ENCODE peak calls at places on chromosomes 12 and 14, in four cellular contexts. One of them, this sample, is unnamed.

GRCh38 chr14:66782853-66783252 is 274.9 kb downstream of the GPHN start:
- DNase-seq in HepG2: peak; percentile 40
- DNase-seq in K562: no peak
- DNase-seq in WTC11: no peak
- DNase-seq in this sample: no peak

GRCh38 chr14:40362856-40363255 is 930.6 kb upstream of the FBXO33 start:
- DNase-seq in HepG2: no peak
- DNase-seq in WTC11: no peak
- DNase-seq in K562: no peak
- DNase-seq in this sample: no peak

GRCh38 chr12:20555015-20555414 is 140.1 kb upstream of the SLCO1C1 start:
- DNase-seq in K562: no peak
- DNase-seq in HepG2: no peak
- DNase-seq in WTC11: no peak
- DNase-seq in this sample: no peak

GRCh38 chr12:79983492-79983891 is 48.6 kb upstream of the PPP1R12A start:
- DNase-seq in K562: no peak
- DNase-seq in WTC11: no peak
- DNase-seq in HepG2: no peak
- DNase-seq in this sample: no peak

GRCh38 chr12:6552140-6552551 is 3.7 kb downstream of the IFFO1 start:
- DNase-seq in WTC11: no peak
- DNase-seq in K562: no peak
- DNase-seq in HepG2: no peak
- DNase-seq in this sample: no peak

GRCh38 chr12:100656141-100656540 is 82.7 kb downstream of the GAS2L3 start:
- DNase-seq in K562: no peak
- DNase-seq in WTC11: no peak
- DNase-seq in HepG2: no peak
- DNase-seq in this sample: no peak

GRCh38 chr14:100855256-100855930 is 29.5 kb downstream of the MEG3 start:
- DNase-seq in K562: no peak
- DNase-seq in WTC11: no peak
- DNase-seq in HepG2: no peak
- DNase-seq in this sample: no peak

GRCh38 chr12:8156416-8156815 is 399 bp upstream of the ZNF705A start:
- DNase-seq in WTC11: no peak
- DNase-seq in K562: no peak
- DNase-seq in HepG2: no peak
- DNase-seq in this sample: no peak

GRCh38 chr12:96026331-96026730 is 9.1 kb downstream of the LTA4H start:
- DNase-seq in HepG2: no peak
- DNase-seq in K562: no peak
- DNase-seq in WTC11: no peak
- DNase-seq in this sample: no peak

GRCh38 chr12:102430661-102431060 is 49.7 kb downstream of the IGF1 start:
- DNase-seq in K562: no peak
- DNase-seq in HepG2: no peak
- DNase-seq in WTC11: no peak
- DNase-seq in this sample: no peak

GRCh38 chr14:101332281-101332680 is 229.0 kb upstream of the DIO3 start:
- DNase-seq in HepG2: no peak
- DNase-seq in WTC11: no peak
- DNase-seq in K562: no peak
- DNase-seq in this sample: no peak

GRCh38 chr14:91349481-91350074 is 68.0 kb downstream of the CCDC88C start:
- DNase-seq in K562: no peak
- DNase-seq in HepG2: no peak
- DNase-seq in WTC11: no peak
- DNase-seq in this sample: no peak

GRCh38 chr12:93841671-93842070 is 164.5 kb downstream of the CRADD start:
- DNase-seq in K562: no peak
- DNase-seq in HepG2: no peak
- DNase-seq in WTC11: no peak
- DNase-seq in this sample: no peak

GRCh38 chr12:57033428-57033827 is 16.5 kb downstream of the MYO1A start:
- DNase-seq in WTC11: no peak
- DNase-seq in HepG2: no peak
- DNase-seq in K562: no peak
- DNase-seq in this sample: no peak

GRCh38 chr14:41718477-41719166 is 111.9 kb downstream of the LRFN5 start:
- DNase-seq in HepG2: no peak
- DNase-seq in WTC11: no peak
- DNase-seq in K562: no peak
- DNase-seq in this sample: no peak

GRCh38 chr12:54378791-54379400 is 5.6 kb downstream of the ZNF385A start:
- DNase-seq in K562: peak; percentile 87
- DNase-seq in HepG2: peak; percentile 29
- DNase-seq in WTC11: peak; percentile 80
- DNase-seq in this sample: peak; percentile 79

GRCh38 chr12:113318900-113319628 is 15.8 kb downstream of the SLC8B1 start:
- DNase-seq in WTC11: no peak
- DNase-seq in K562: no peak
- DNase-seq in HepG2: no peak
- DNase-seq in this sample: no peak

GRCh38 chr14:54535126-54535525 is 25.4 kb downstream of the CGRRF1 start:
- DNase-seq in HepG2: no peak
- DNase-seq in K562: no peak
- DNase-seq in WTC11: no peak
- DNase-seq in this sample: no peak

GRCh38 chr14:53218161-53218560 is 65.0 kb upstream of the DDHD1 start:
- DNase-seq in K562: no peak
- DNase-seq in WTC11: no peak
- DNase-seq in HepG2: no peak
- DNase-seq in this sample: no peak

GRCh38 chr12:68352067-68352466 is 19.9 kb upstream of the MDM1 start:
- DNase-seq in WTC11: no peak
- DNase-seq in K562: no peak
- DNase-seq in HepG2: no peak
- DNase-seq in this sample: no peak

GRCh38 chr12:23707270-23707669 is 242.2 kb downstream of the SOX5 start:
- DNase-seq in HepG2: no peak
- DNase-seq in K562: no peak
- DNase-seq in WTC11: no peak
- DNase-seq in this sample: no peak

GRCh38 chr12:26539131-26539530 is 293.9 kb downstream of the ITPR2 start:
- DNase-seq in HepG2: peak; percentile 12
- DNase-seq in K562: no peak
- DNase-seq in WTC11: no peak
- DNase-seq in this sample: no peak

GRCh38 chr12:59717436-59717835 is 121.6 kb downstream of the SLC16A7 start:
- DNase-seq in K562: no peak
- DNase-seq in HepG2: no peak
- DNase-seq in WTC11: no peak
- DNase-seq in this sample: no peak

GRCh38 chr14:56057071-56057865 is 60.9 kb upstream of the PELI2 start:
- DNase-seq in HepG2: no peak
- DNase-seq in K562: no peak
- DNase-seq in WTC11: no peak
- DNase-seq in this sample: no peak

GRCh38 chr12:57430117-57430930 is 519 bp downstream of the R3HDM2 start:
- DNase-seq in WTC11: peak; percentile 61
- DNase-seq in K562: no peak
- DNase-seq in HepG2: no peak
- DNase-seq in this sample: peak; percentile 70

GRCh38 chr12:873954-874353 is 75.5 kb downstream of the RAD52 start:
- DNase-seq in K562: no peak
- DNase-seq in HepG2: peak; percentile 53
- DNase-seq in WTC11: no peak
- DNase-seq in this sample: no peak

GRCh38 chr14:88667555-88668273 is 104.9 kb downstream of the ZC3H14 start:
- DNase-seq in WTC11: peak; percentile 38
- DNase-seq in HepG2: peak; percentile 70
- DNase-seq in K562: peak; percentile 49
- DNase-seq in this sample: peak; percentile 72

GRCh38 chr12:15982071-15982470 is 70.9 kb downstream of the DERA start:
- DNase-seq in K562: no peak
- DNase-seq in WTC11: no peak
- DNase-seq in HepG2: no peak
- DNase-seq in this sample: no peak

GRCh38 chr14:30242742-30243141 is 315.1 kb upstream of the PRKD1 start:
- DNase-seq in HepG2: no peak
- DNase-seq in K562: no peak
- DNase-seq in WTC11: no peak
- DNase-seq in this sample: no peak

GRCh38 chr14:96806836-96807235 is 9.7 kb downstream of the VRK1 start:
- DNase-seq in HepG2: peak; percentile 90
- DNase-seq in WTC11: no peak
- DNase-seq in K562: no peak
- DNase-seq in this sample: no peak

DNA sequence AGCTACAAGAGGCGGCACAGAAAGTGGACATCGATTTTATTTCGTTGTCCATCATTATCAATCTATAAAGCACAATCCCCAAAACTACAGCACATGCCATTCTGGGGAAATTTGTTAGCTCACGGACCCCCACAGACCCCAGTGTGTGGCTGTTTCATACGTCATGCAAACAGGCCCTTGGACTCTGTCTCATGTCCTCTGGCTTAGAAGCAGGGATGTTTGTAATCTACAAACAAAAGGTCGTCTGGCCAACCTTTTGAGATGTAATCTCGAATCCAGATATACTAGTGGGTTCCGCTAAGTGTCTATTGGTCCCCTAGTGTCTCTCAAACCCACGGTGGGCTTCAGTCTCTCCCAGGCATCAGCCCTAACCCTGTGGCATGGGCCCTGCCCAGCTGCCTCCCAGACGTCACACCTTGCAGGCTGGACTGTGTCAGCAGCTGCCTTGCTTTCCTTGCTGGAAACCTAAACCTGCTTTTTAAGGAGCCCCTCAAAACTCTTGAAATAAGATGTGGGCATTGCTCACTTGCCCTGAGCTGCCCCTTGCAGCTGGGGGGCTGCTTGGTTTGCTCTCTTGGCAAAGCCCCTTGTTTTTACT is 220.8 kb downstream of the ZFP36L1 start:
- DNase-seq in HepG2: peak; percentile 27
- DNase-seq in K562: no peak
- DNase-seq in WTC11: no peak
- DNase-seq in this sample: no peak
- TF ChIP-seq ELF4 in HepG2: no peak
- TF ChIP-seq ELF4 in K562: no peak
- TF ChIP-seq ELF4 in WTC11: no peak
- TF ChIP-seq ELF4 in this sample: no peak

DNA sequence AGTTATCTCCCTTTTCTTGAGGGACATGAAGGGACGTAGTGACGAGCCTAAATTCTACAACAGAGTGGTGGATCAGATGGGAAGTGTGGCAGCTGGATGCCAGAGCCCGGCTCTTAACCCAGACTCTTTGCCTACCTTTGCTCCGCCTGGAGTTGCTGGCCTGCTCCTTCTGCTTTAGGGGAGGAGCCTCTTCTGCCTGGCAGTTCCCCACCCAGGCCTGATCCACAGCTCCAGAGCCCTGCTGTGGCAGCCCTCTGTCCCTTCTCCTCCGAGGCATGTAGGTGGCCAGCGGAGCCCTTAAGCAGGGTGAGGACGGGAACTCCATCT is 2.3 kb upstream of the PRPH start:
- DNase-seq in HepG2: no peak
- DNase-seq in WTC11: no peak
- DNase-seq in K562: no peak
- DNase-seq in this sample: no peak
- TF ChIP-seq SP1 in HepG2: no peak
- TF ChIP-seq SP1 in WTC11: no peak
- TF ChIP-seq SP1 in K562: no peak
- TF ChIP-seq SP1 in this sample: no peak

DNA sequence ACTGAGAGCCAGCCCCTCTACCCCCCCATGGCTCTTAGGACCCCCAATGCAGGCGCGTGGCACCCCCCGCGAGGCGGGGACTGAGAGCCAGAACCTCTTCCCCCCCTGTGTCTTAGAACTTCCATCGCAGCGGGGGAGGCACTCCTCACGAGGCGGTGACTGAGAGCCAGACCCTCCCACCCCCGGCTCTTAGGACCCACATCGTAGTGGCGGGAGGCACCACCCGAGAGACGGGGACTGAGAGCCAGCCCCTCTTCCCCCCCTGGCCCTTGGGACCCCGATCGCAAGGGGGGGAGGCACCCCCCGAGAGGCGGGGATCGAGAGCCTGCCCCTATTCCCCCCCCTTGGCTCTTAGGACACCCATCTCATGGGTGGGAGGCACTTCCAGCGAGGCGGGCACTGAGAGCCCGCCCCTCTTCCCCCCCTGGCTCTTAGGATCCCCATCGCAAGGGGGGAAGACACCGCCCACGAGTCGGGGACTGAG is 44.7 kb downstream of the DDX11 start:
- DNase-seq in WTC11: peak; percentile 26
- DNase-seq in HepG2: no peak
- DNase-seq in K562: peak; percentile 39
- DNase-seq in this sample: peak; percentile 68
- TF ChIP-seq ELF4 in WTC11: no peak
- TF ChIP-seq ELF4 in HepG2: no peak
- TF ChIP-seq ELF4 in K562: no peak
- TF ChIP-seq ELF4 in this sample: no peak

GRCh38 chr12:52022841-52023181 is 16.1 kb downstream of the TAMALIN start:
- DNase-seq in WTC11: peak; percentile 63
- DNase-seq in K562: peak; percentile 51
- DNase-seq in HepG2: peak; percentile 36
- DNase-seq in this sample: no peak

GRCh38 chr12:52020539-52021336 is 14.0 kb downstream of the TAMALIN start:
- DNase-seq in K562: peak; percentile 79
- DNase-seq in HepG2: peak; percentile 48
- DNase-seq in WTC11: peak; percentile 87
- DNase-seq in this sample: peak; percentile 73

GRCh38 chr12:52023976-52024688 is 17.4 kb downstream of the TAMALIN start:
- DNase-seq in HepG2: no peak
- DNase-seq in K562: no peak
- DNase-seq in WTC11: no peak
- DNase-seq in this sample: no peak

GRCh38 chr12:52025301-52026172 is 18.8 kb downstream of the TAMALIN start:
- DNase-seq in HepG2: peak; percentile 80
- DNase-seq in WTC11: peak; percentile 87
- DNase-seq in K562: peak; percentile 85
- DNase-seq in this sample: peak; percentile 75

DNA sequence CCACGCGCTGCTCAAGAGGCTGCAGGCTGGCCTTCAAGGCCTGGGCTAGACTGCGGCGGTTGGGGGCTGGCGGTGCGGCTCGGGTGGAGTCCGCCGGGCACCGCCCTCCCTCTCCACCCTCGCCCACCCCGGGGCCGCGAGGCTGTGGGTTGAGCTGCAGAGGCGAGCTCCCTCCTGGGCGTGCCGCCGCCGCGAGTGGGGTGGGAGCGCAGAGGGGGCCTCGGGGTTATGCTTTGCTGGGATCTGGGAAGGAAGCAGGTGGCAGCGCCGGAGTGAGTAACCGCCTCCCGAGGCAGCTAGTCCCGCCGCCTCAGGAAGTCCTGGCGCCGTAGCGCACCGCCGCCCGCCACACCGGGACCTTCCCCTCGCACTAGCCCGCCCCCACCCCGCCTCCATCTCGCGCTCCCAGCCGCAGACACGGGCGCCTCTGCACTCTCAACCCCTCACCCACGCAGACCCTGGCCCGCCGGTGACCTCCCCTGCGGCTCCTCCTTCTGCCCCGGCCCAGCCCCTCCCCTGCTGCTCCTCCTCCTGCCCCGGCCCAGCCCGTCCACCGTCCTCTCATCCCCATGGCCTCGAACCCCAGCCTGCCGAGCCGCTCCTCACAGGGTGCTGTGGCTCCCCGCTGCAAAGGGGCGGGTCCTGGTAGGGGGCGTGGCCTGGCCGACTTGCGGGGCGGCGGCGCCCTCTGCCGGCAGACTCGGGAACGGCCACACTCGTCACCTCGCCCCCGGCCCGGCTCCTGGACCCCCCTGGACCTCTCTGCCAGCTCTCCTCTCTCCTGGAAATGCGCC is 16.6 kb downstream of the TAMALIN start:
- DNase-seq in WTC11: peak; percentile 92
- DNase-seq in HepG2: peak; percentile 59
- DNase-seq in K562: peak; percentile 94
- DNase-seq in this sample: peak; percentile 87
- TF ChIP-seq SP1 in WTC11: peak; percentile 99
- TF ChIP-seq SP1 in HepG2: no peak
- TF ChIP-seq SP1 in K562: peak; percentile 99
- TF ChIP-seq SP1 in this sample: no peak

This sample was measured in HEK293T.